ENCODE peak calls at places on chromosomes 3 and 15, in ten cellular contexts. S is osteoblast, C is GM12878, P is neural progenitor cell, L is GM23248, G is hepatocyte, J is GM23338, E is mesendoderm, A is HCT116, U is MM.1S. K is an unnamed sample.

GRCh38 chr3:13296662-13297061 is 123.5 kb downstream of the NUP210 start:
- DNase-seq in P (no peak), C (no peak), G (no peak), U (no peak), S (peak; percentile 57), A (no peak), J (no peak), E (peak; percentile 32), L (no peak), K (no peak)

GRCh38 chr3:188400494-188401243 is 246.7 kb downstream of the LPP start:
- DNase-seq in L (no peak), A (no peak), J (no peak), E (no peak), S (no peak), G (no peak), C (peak; percentile 68), U (peak; percentile 89), P (no peak), K (no peak)

GRCh38 chr3:134568790-134569189 is 82.0 kb downstream of the KY start:
- DNase-seq in U (no peak), L (no peak), S (no peak), C (no peak), P (no peak), J (no peak), E (no peak), G (no peak), A (no peak), K (no peak)

GRCh38 chr3:143430582-143430981 is 311.0 kb downstream of the CHST2 start:
- DNase-seq in C (no peak), P (no peak), J (no peak), L (no peak), G (no peak), E (no peak), U (no peak), A (no peak), S (peak; percentile 35), K (no peak)

GRCh38 chr3:129892486-129892856 is 1.0 kb downstream of the TMCC1 start:
- DNase-seq in G (no peak), A (no peak), C (no peak), U (peak; percentile 36), E (no peak), P (no peak), S (no peak), L (no peak), J (no peak), K (no peak)

GRCh38 chr3:49534581-49535495 is 19.4 kb upstream of the BSN start:
- DNase-seq in U (no peak), J (peak; percentile 91), C (no peak), A (no peak), E (peak; percentile 80), G (peak; percentile 56), S (peak; percentile 57), P (peak; percentile 94), L (no peak), K (peak; percentile 25)

GRCh38 chr15:67855842-67856241 is 16.0 kb upstream of the RNU6-1 start:
- DNase-seq in J (no peak), G (no peak), S (no peak), L (no peak), E (no peak), U (no peak), P (no peak), A (no peak), C (peak; percentile 63), K (no peak)

GRCh38 chr3:53195602-53196574 is 34.9 kb downstream of the PRKCD start:
- DNase-seq in J (peak; percentile 89), U (peak; percentile 72), S (peak; percentile 96), P (peak; percentile 86), A (peak; percentile 12), E (peak; percentile 79), G (peak; percentile 77), L (peak; percentile 69), C (no peak), K (no peak)

GRCh38 chr15:75921732-75922703 is 18.3 kb downstream of the FBXO22 start:
- DNase-seq in A (peak; percentile 48), E (peak; percentile 85), S (no peak), L (peak; percentile 73), G (peak; percentile 74), C (no peak), P (peak; percentile 67), U (no peak), J (peak; percentile 78), K (peak; percentile 51)

GRCh38 chr15:78638658-78639314 is 2.2 kb downstream of the CHRNB4 start:
- DNase-seq in G (peak; percentile 84), U (peak; percentile 59), S (peak; percentile 95), E (peak; percentile 84), L (peak; percentile 53), C (no peak), J (peak; percentile 96), P (peak; percentile 94), A (peak; percentile 31), K (no peak)

GRCh38 chr15:42736793-42737528 is at the start of gene CDAN1:
- DNase-seq in C (no peak), J (peak; percentile 88), L (peak; percentile 95), A (peak; percentile 38), P (peak; percentile 92), G (peak; percentile 95), U (peak; percentile 91), S (peak; percentile 100), E (peak; percentile 86), K (peak; percentile 48)

GRCh38 chr3:69385033-69385722 is 710 bp downstream of the FRMD4B start:
- DNase-seq in C (no peak), S (no peak), L (no peak), A (no peak), E (no peak), P (peak; percentile 41), G (no peak), U (no peak), J (no peak), K (no peak)

GRCh38 chr3:41040256-41040655 is 159.0 kb upstream of the CTNNB1 start:
- DNase-seq in S (no peak), A (no peak), G (no peak), L (no peak), J (no peak), E (no peak), P (no peak), U (no peak), C (no peak), K (no peak)

GRCh38 chr3:51585197-51585596 is 46.7 kb downstream of the RAD54L2 start:
- DNase-seq in L (no peak), C (no peak), G (no peak), J (no peak), P (no peak), A (no peak), E (no peak), S (no peak), U (no peak), K (no peak)

GRCh38 chr3:143538577-143538981 is 309.7 kb downstream of the SLC9A9 start:
- DNase-seq in S (peak; percentile 74), P (no peak), C (no peak), U (no peak), G (no peak), L (peak; percentile 87), E (no peak), A (no peak), J (no peak), K (peak; percentile 35)

GRCh38 chr3:30198162-30198561 is 408.2 kb upstream of the TGFBR2 start:
- DNase-seq in L (no peak), A (no peak), P (no peak), U (no peak), E (no peak), J (no peak), G (peak; percentile 6), C (no peak), S (no peak), K (no peak)

GRCh38 chr3:143847787-143848631 is at the start of gene SLC9A9:
- DNase-seq in P (peak; percentile 37), C (peak; percentile 63), J (peak; percentile 54), L (peak; percentile 89), A (no peak), S (peak; percentile 70), U (peak; percentile 80), E (peak; percentile 85), G (peak; percentile 53), K (peak; percentile 71)

GRCh38 chr15:90885432-90886290 is 1.4 kb downstream of the FES start:
- DNase-seq in E (peak; percentile 69), L (peak; percentile 68), J (peak; percentile 84), A (no peak), G (peak; percentile 84), U (peak; percentile 60), S (peak; percentile 95), P (peak; percentile 85), C (no peak), K (no peak)

GRCh38 chr15:63610209-63610841 is 13.1 kb downstream of the FBXL22 start:
- DNase-seq in P (peak; percentile 91), L (peak; percentile 90), U (peak; percentile 90), G (peak; percentile 87), E (peak; percentile 91), S (peak; percentile 96), A (peak; percentile 69), J (peak; percentile 91), C (peak; percentile 61), K (peak; percentile 69)

DNA sequence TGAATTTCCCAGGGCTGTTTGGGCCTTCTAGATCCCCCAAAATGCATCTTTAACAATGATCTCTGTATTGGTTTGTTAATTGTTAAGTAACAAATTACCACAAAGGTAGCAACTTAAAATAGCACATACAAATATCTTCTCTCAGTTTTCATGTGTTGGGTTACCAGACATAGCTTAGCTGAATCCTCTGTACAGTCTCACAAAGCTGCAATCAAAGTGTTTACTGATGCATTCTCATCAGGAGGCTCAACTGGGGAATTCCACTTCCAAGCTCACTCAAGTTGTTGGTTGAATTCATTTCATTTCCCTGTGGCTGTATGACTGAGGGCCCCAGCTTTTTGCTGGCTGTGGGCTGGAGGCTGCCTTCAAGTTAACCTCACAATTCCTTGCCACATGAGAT is 297.6 kb downstream of the RPLP1 start:
- DNase-seq in E (no peak), P (no peak), U (no peak), C (peak; percentile 40), G (no peak), L (no peak), A (no peak), J (no peak), S (no peak), K (no peak)
- H3K27me3 ChIP-seq in E (no peaks in the 10 kb centered on the region), P (no peaks in the 10 kb centered on the region), U (no peaks in the 10 kb centered on the region), C (peaks cover 2% of the 10 kb centered on the region), G (no peaks in the 10 kb centered on the region), L (peaks cover 15% of the 10 kb centered on the region), A (no peaks in the 10 kb centered on the region), J (no peaks in the 10 kb centered on the region), S (peaks cover 24% of the 10 kb centered on the region), K (peaks cover 5% of the 10 kb centered on the region)

GRCh38 chr15:20356444-20357138 is 185.0 kb downstream of the GOLGA6L6 start:
- DNase-seq in S (peak; percentile 95), G (no peak), P (no peak), A (peak; percentile 32), J (peak; percentile 64), C (no peak), E (peak; percentile 50), L (peak; percentile 50), U (peak; percentile 83), K (no peak)
- H3K4me2 ChIP-seq in S (no peak overlapping the region), G (no peak overlapping the region), P (no peak overlapping the region), A (no peak overlapping the region), J (no peak overlapping the region), C (no peak overlapping the region), E (no peak overlapping the region), L (no peak overlapping the region), U (peak overlapping the region; percentile 61), K (no peak overlapping the region)

GRCh38 chr3:43291546-43291945 is 5.2 kb downstream of the SNRK start:
- DNase-seq in J (no peak), E (no peak), P (no peak), C (no peak), A (no peak), U (no peak), G (no peak), L (no peak), S (no peak), K (peak; percentile 10)
- H3K4me3 ChIP-seq in J (no peak overlapping the region), E (no peak overlapping the region), P (no peak overlapping the region), C (no peak overlapping the region), A (no peak overlapping the region), U (no peak overlapping the region), G (no peak overlapping the region), L (no peak overlapping the region), S (no peak overlapping the region), K (no peak overlapping the region)

GRCh38 chr15:99331366-99331765 is 80.1 kb downstream of the LRRC28 start:
- DNase-seq in E (no peak), U (no peak), J (no peak), G (no peak), C (no peak), P (no peak), A (no peak), L (peak; percentile 29), S (no peak), K (peak; percentile 50)
- H3K27me3 ChIP-seq in E (no peaks in the 10 kb centered on the region), U (no peaks in the 10 kb centered on the region), J (no peaks in the 10 kb centered on the region), G (no peaks in the 10 kb centered on the region), C (no peaks in the 10 kb centered on the region), P (no peaks in the 10 kb centered on the region), A (no peaks in the 10 kb centered on the region), L (no peaks in the 10 kb centered on the region), S (no peaks in the 10 kb centered on the region), K (no peaks in the 10 kb centered on the region)

K was measured in astrocyte.